ENCODE peak calls at places on chromosomes 3 and 15, in eight cellular contexts. K is HFFc6, S is right lobe of liver, W is stomach, O is nephron progenitor cell, Z is mesothelial cell of epicardium, G is cardiac fibroblast, P is HFF-Myc. E is an unnamed sample.

GRCh38 chr3:72379500-72380187 is 468.6 kb downstream of the SHQ1 start:
- DNase-seq in K (no peak), S (no peak), W (no peak), O (no peak), Z (no peak), G (peak; percentile 34), P (no peak), E (no peak)

GRCh38 chr3:13704174-13704573 is 155.2 kb downstream of the FBLN2 start:
- DNase-seq in K (no peak), S (no peak), W (no peak), O (no peak), Z (no peak), G (no peak), P (no peak), E (no peak)

GRCh38 chr15:65512807-65513416 is 4.6 kb downstream of the DPP8 start:
- DNase-seq in K (no peak), S (no peak), W (no peak), O (no peak), Z (no peak), G (peak; percentile 94), P (no peak), E (no peak)

GRCh38 chr15:74616020-74616939 is 644 bp downstream of the CLK3 start:
- DNase-seq in K (peak; percentile 63), S (peak; percentile 92), W (peak; percentile 87), O (no peak), Z (peak; percentile 44), G (peak; percentile 79), P (no peak), E (no peak)

GRCh38 chr3:156395961-156396700 is 158.8 kb downstream of the SSR3 start:
- DNase-seq in K (no peak), S (no peak), W (no peak), O (no peak), Z (no peak), G (no peak), P (no peak), E (no peak)

GRCh38 chr15:89756897-89757296 is 5.8 kb upstream of the MESP1 start:
- DNase-seq in K (no peak), S (no peak), W (peak; percentile 60), O (no peak), Z (no peak), G (no peak), P (no peak), E (no peak)

GRCh38 chr15:39599871-39600270 is 19.0 kb downstream of the THBS1 start:
- DNase-seq in K (peak; percentile 73), S (no peak), W (no peak), O (no peak), Z (no peak), G (peak; percentile 44), P (no peak), E (no peak)

GRCh38 chr3:164458986-164459385 is 619.3 kb downstream of the SI start:
- DNase-seq in K (no peak), S (no peak), W (no peak), O (no peak), Z (no peak), G (peak; percentile 11), P (no peak), E (no peak)

GRCh38 chr15:25763206-25763880 is 99.8 kb downstream of the ATP10A start:
- DNase-seq in K (no peak), S (no peak), W (peak; percentile 14), O (no peak), Z (no peak), G (no peak), P (no peak), E (no peak)

GRCh38 chr3:26627080-26627479 is 4.5 kb downstream of the LRRC3B start:
- DNase-seq in K (no peak), S (no peak), W (no peak), O (no peak), Z (no peak), G (no peak), P (no peak), E (no peak)

GRCh38 chr3:32238816-32239637 is 547 bp downstream of the CMTM8 start:
- DNase-seq in K (no peak), S (peak; percentile 46), W (peak; percentile 34), O (peak; percentile 70), Z (peak; percentile 27), G (peak; percentile 38), P (no peak), E (peak; percentile 34)

GRCh38 chr3:151351216-151351615 is 21.9 kb upstream of the P2RY13 start:
- DNase-seq in K (no peak), S (no peak), W (no peak), O (no peak), Z (no peak), G (no peak), P (no peak), E (no peak)

GRCh38 chr15:62307551-62307950 is 142.5 kb upstream of the C2CD4B start:
- DNase-seq in K (peak; percentile 78), S (no peak), W (no peak), O (no peak), Z (no peak), G (no peak), P (no peak), E (no peak)

GRCh38 chr3:128454310-128454618 is 12.4 kb downstream of the DNAJB8 start:
- DNase-seq in K (no peak), S (no peak), W (no peak), O (no peak), Z (no peak), G (no peak), P (no peak), E (no peak)

GRCh38 chr15:70328137-70329115 is 230.7 kb upstream of the TLE3 start:
- DNase-seq in K (peak; percentile 66), S (no peak), W (no peak), O (no peak), Z (no peak), G (peak; percentile 65), P (no peak), E (no peak)

GRCh38 chr3:113545594-113545993 is 13.2 kb downstream of the SIDT1 start:
- DNase-seq in K (no peak), S (no peak), W (no peak), O (no peak), Z (no peak), G (no peak), P (no peak), E (no peak)

GRCh38 chr15:65034719-65035118 is 5.3 kb upstream of the MTFMT start:
- DNase-seq in K (no peak), S (no peak), W (no peak), O (no peak), Z (no peak), G (no peak), P (no peak), E (no peak)

GRCh38 chr15:70569718-70570231 is 193.6 kb downstream of the UACA start:
- DNase-seq in K (no peak), S (no peak), W (no peak), O (no peak), Z (no peak), G (peak; percentile 31), P (no peak), E (no peak)

GRCh38 chr3:57659810-57660439 is 33.0 kb downstream of the DENND6A start:
- DNase-seq in K (no peak), S (no peak), W (no peak), O (no peak), Z (no peak), G (no peak), P (no peak), E (no peak)

DNA sequence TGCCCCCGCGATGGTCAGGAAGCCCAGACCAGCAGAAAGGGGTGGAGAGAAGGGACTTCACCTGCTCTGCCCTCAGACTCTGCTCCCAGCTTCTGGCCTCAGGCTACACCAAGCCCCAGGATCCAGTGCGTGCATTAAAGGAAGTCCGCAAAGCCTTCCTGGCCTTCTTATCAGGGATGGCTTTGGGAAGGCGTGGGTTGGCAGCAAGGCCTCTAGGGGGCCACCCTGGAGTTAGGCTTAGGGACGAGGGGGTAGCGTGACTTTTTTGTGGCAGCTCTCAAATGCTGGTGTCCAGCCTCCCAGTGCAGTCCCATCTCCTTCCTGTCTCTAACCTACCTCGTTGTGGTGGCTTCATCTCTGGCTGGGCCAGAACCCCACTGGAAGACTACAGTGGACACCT is 18.9 kb upstream of the RPL29 start:
- DNase-seq in K (no peak), S (no peak), W (no peak), O (peak; percentile 37), Z (no peak), G (no peak), P (no peak), E (peak; percentile 42)
- TF ChIP-seq CTCF in K (peak; percentile 65), S (no peak), W (no peak), O (peak; percentile 50), Z (no peak), G (peak; percentile 32), P (peak; percentile 56), E (peak; percentile 48)

GRCh38 chr3:143118630-143119008 is 952 bp upstream of the CHST2 start:
- DNase-seq in K (no peak), S (no peak), W (no peak), O (no peak), Z (no peak), G (no peak), P (no peak), E (no peak)

GRCh38 chr3:143121240-143122088 is 1.9 kb downstream of the CHST2 start:
- DNase-seq in K (peak; percentile 68), S (peak; percentile 46), W (peak; percentile 26), O (peak; percentile 64), Z (no peak), G (peak; percentile 78), P (no peak), E (peak; percentile 47)

GRCh38 chr3:143120716-143121239 is 1.2 kb downstream of the CHST2 start:
- DNase-seq in K (peak; percentile 17), S (peak; percentile 26), W (peak; percentile 27), O (peak; percentile 47), Z (no peak), G (peak; percentile 56), P (no peak), E (peak; percentile 23)

GRCh38 chr3:143119974-143120715 is 574 bp downstream of the CHST2 start:
- DNase-seq in K (no peak), S (peak; percentile 35), W (no peak), O (peak; percentile 61), Z (no peak), G (peak; percentile 26), P (no peak), E (peak; percentile 45)

GRCh38 chr3:143119009-143119914 is at the start of gene CHST2:
- DNase-seq in K (peak; percentile 49), S (peak; percentile 82), W (peak; percentile 57), O (peak; percentile 84), Z (peak; percentile 42), G (peak; percentile 87), P (no peak), E (peak; percentile 62)
- TF ChIP-seq CTCF in K (no peak), S (no peak), W (no peak), O (no peak), Z (no peak), G (no peak), P (no peak), E (no peak)

GRCh38 chr15:44537728-44538240 is 837 bp downstream of the EIF3J start:
- DNase-seq in K (peak; percentile 44), S (no peak), W (no peak), O (peak; percentile 7), Z (no peak), G (no peak), P (no peak), E (no peak)
- TF ChIP-seq CTCF in K (peak; percentile 24), S (no peak), W (no peak), O (no peak), Z (no peak), G (no peak), P (no peak), E (peak; percentile 42)

DNA sequence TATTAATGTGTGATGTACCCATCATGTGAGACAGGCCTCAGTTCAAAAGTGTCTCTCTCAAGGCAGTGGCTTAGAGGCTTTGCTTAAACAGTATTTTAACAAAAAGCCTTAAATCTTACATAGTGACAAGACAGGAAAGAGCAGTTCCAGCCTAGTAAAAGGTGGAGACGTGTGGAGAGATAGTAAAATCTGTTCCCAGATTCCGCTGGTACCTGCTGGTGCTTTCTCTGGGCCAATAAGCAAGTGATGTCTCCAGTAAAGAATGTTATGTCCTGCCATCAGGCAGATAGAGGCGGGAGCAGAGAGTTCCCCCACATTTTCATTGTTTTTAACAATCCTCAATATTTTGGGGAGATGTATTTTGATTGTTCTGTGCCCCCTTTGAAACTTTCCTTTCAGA is 135.0 kb downstream of the VPS8 start:
- DNase-seq in K (no peak), S (no peak), W (no peak), O (no peak), Z (no peak), G (no peak), P (no peak), E (no peak)
- TF ChIP-seq CTCF in K (no peak), S (no peak), W (no peak), O (no peak), Z (no peak), G (no peak), P (no peak), E (no peak)

E was measured in neural crest cell.